ENCODE peak calls at places on chromosomes 6 and 20, in ten cellular contexts. H is smooth muscle cell of the brain vasculature; O is D721Med; Q is kidney; G is fibroblast of the conjunctiva; L is HEK293T; Y is activated CD4-positive, CD25-positive, alpha-beta regulatory T cell; A is GM12865; D is HFFc6; M is BJ. Z is an unnamed sample.

GRCh38 chr6:123925360-123925759 is 121.7 kb downstream of the NKAIN2 start:
- DNase-seq in H (no peak), M (no peak), L (no peak), G (no peak), Q (no peak), D (no peak), A (peak; percentile 24), Y (no peak), O (no peak), Z (peak; percentile 6)

GRCh38 chr20:57867807-57868206 is 158.0 kb upstream of the PMEPA1 start:
- DNase-seq in G (no peak), Q (no peak), A (no peak), L (no peak), D (no peak), O (no peak), M (no peak), Y (no peak), H (no peak), Z (no peak)

GRCh38 chr6:106553440-106553839 is 75.9 kb downstream of the RTN4IP1 start:
- DNase-seq in L (no peak), O (no peak), Q (no peak), Y (no peak), D (no peak), M (no peak), H (no peak), A (peak; percentile 37), G (no peak), Z (no peak)

GRCh38 chr20:15061955-15062354 is 724.5 kb upstream of the FLRT3 start:
- DNase-seq in D (no peak), H (no peak), L (no peak), G (no peak), M (no peak), Q (peak; percentile 60), A (no peak), O (no peak), Y (no peak), Z (no peak)

GRCh38 chr6:150894935-150895686 is 29.6 kb downstream of the MTHFD1L start:
- DNase-seq in O (no peak), L (no peak), Q (no peak), H (peak; percentile 45), M (no peak), A (peak; percentile 87), D (no peak), Y (no peak), G (peak; percentile 36), Z (peak; percentile 58)

GRCh38 chr6:165552248-165552736 is 110.7 kb downstream of the PDE10A start:
- DNase-seq in H (no peak), M (no peak), Q (no peak), Y (no peak), A (no peak), D (no peak), O (no peak), G (no peak), L (no peak), Z (no peak)

GRCh38 chr6:139161817-139162284 is 27.0 kb downstream of the HECA start:
- DNase-seq in Y (no peak), H (no peak), O (no peak), A (peak; percentile 92), G (no peak), M (no peak), Q (no peak), D (no peak), L (no peak), Z (peak; percentile 11)

GRCh38 chr6:134007077-134007476 is 45.3 kb downstream of the SLC2A12 start:
- DNase-seq in G (no peak), A (no peak), M (no peak), L (no peak), H (no peak), D (no peak), Y (no peak), O (no peak), Q (peak; percentile 84), Z (no peak)

GRCh38 chr6:160428818-160429744 is 80.9 kb downstream of the SLC22A3 start:
- DNase-seq in L (no peak), M (no peak), G (no peak), A (no peak), D (no peak), H (no peak), Y (no peak), Q (no peak), O (no peak), Z (no peak)

GRCh38 chr6:75266716-75267291 is 17.8 kb downstream of the TMEM30A start:
- DNase-seq in O (no peak), Q (no peak), M (no peak), Y (no peak), D (peak; percentile 59), L (peak; percentile 25), G (peak; percentile 45), A (peak; percentile 57), H (no peak), Z (peak; percentile 73)

GRCh38 chr20:57618091-57618765 is 2.0 kb downstream of the ZBP1 start:
- DNase-seq in Y (no peak), L (no peak), A (no peak), M (no peak), O (no peak), D (peak; percentile 9), Q (peak; percentile 86), H (no peak), G (no peak), Z (no peak)

GRCh38 chr6:30101423-30101938 is 11.4 kb downstream of the TRIM31 start:
- DNase-seq in G (no peak), L (no peak), M (no peak), Y (no peak), H (no peak), Q (no peak), A (no peak), O (peak; percentile 26), D (no peak), Z (no peak)

GRCh38 chr6:2876210-2877056 is 26.7 kb downstream of the SERPINB9 start:
- DNase-seq in Y (no peak), A (peak; percentile 60), O (no peak), G (peak; percentile 61), L (no peak), M (peak; percentile 49), H (peak; percentile 94), Q (peak; percentile 93), D (peak; percentile 71), Z (no peak)

GRCh38 chr20:59525500-59526241 is 78.7 kb upstream of the PHACTR3 start:
- DNase-seq in G (no peak), A (peak; percentile 34), Y (no peak), M (no peak), L (peak; percentile 78), O (peak; percentile 37), Q (peak; percentile 84), H (no peak), D (no peak), Z (peak; percentile 75)

GRCh38 chr20:61691978-61692377 is 373.7 kb downstream of the TAF4 start:
- DNase-seq in A (no peak), O (no peak), D (no peak), Y (no peak), G (no peak), H (no peak), L (no peak), M (no peak), Q (no peak), Z (no peak)

GRCh38 chr20:32249030-32249738 is 28.3 kb upstream of the KIF3B start:
- DNase-seq in D (no peak), M (no peak), Y (no peak), Q (no peak), A (no peak), O (no peak), H (no peak), G (no peak), L (no peak), Z (no peak)

GRCh38 chr6:164870175-164870574 is 439.2 kb downstream of the C6orf118 start:
- DNase-seq in D (no peak), G (no peak), O (no peak), M (no peak), Q (no peak), Y (no peak), H (no peak), L (no peak), A (no peak), Z (no peak)

GRCh38 chr6:89597988-89598387 is 40.6 kb downstream of the LYRM2 start:
- DNase-seq in A (no peak), H (no peak), G (peak; percentile 3), M (no peak), Q (no peak), D (peak; percentile 1), Y (no peak), O (no peak), L (peak; percentile 28), Z (peak; percentile 63)

GRCh38 chr6:118187568-118188164 is 280.6 kb downstream of the SLC35F1 start:
- DNase-seq in O (no peak), Q (peak; percentile 77), L (no peak), G (peak; percentile 5), H (no peak), M (no peak), D (no peak), Y (no peak), A (no peak), Z (peak; percentile 89)

Z was measured in A673.